ENCODE peak calls at places on chromosomes 13 and 19, in four cellular contexts. S is psoas muscle; V is stimulated activated CD4-positive, alpha-beta T cell treated with anti-CD3 and anti-CD28 coated beads, TNF-alpha, amount 100 ng/mL, for 4 hours; T is HS-5. X is an unnamed sample.

GRCh38 chr13:102848956-102849355 is 3.1 kb downstream of the ERCC5 start:
- DNase-seq in S (no peak), T (no peak), V (no peak), X (no peak)

GRCh38 chr13:32537580-32538233 is 888 bp downstream of the N4BP2L2 start:
- DNase-seq in S (peak; percentile 39), T (no peak), V (peak; percentile 6), X (no peak)

GRCh38 chr13:110323986-110324749 is 17.1 kb downstream of the COL4A2 start:
- DNase-seq in S (no peak), T (no peak), V (no peak), X (no peak)

GRCh38 chr13:106381083-106381482 is 154.4 kb downstream of the EFNB2 start:
- DNase-seq in T (no peak), S (no peak), V (no peak), X (no peak)

GRCh38 chr13:43574601-43575000 is 212.2 kb downstream of the ENOX1 start:
- DNase-seq in V (no peak), S (no peak), T (no peak), X (no peak)

GRCh38 chr19:54481326-54481930 is 8.3 kb upstream of the CDC42EP5 start:
- DNase-seq in S (no peak), V (no peak), T (no peak), X (no peak)

GRCh38 chr19:3556423-3556977 is 886 bp downstream of the MFSD12 start:
- DNase-seq in V (no peak), S (no peak), T (no peak), X (no peak)

GRCh38 chr19:1261512-1261862 is 7.6 kb upstream of the CIRBP start:
- DNase-seq in T (no peak), S (no peak), V (no peak), X (no peak)

GRCh38 chr19:14563989-14564650 is 7.7 kb downstream of the NDUFB7 start:
- DNase-seq in T (no peak), S (peak; percentile 82), V (no peak), X (no peak)

GRCh38 chr19:41541990-41542584 is 33.9 kb upstream of the CEACAM21 start:
- DNase-seq in S (peak; percentile 47), T (no peak), V (no peak), X (no peak)

GRCh38 chr13:46010148-46010547 is 42.4 kb downstream of the ZC3H13 start:
- DNase-seq in T (no peak), S (no peak), V (no peak), X (no peak)

GRCh38 chr19:33860691-33861090 is 64.0 kb downstream of the KCTD15 start:
- DNase-seq in S (no peak), T (no peak), V (no peak), X (no peak)

GRCh38 chr13:26964278-26965057 is 203.9 kb upstream of the GPR12 start:
- DNase-seq in V (no peak), T (no peak), S (no peak), X (peak; percentile 51)

GRCh38 chr13:91292630-91293221 is 54.8 kb upstream of the MIR17HG start:
- DNase-seq in S (no peak), T (no peak), V (no peak), X (no peak)

GRCh38 chr19:28155265-28155664 is 1057.7 kb downstream of the UQCRFS1 start:
- DNase-seq in V (no peak), S (no peak), T (no peak), X (no peak)

GRCh38 chr19:6064016-6064702 is 46.1 kb downstream of the RFX2 start:
- DNase-seq in V (no peak), S (no peak), T (no peak), X (no peak)

GRCh38 chr13:66353664-66354063 is 876.5 kb downstream of the PCDH9 start:
- DNase-seq in S (no peak), T (no peak), V (no peak), X (peak; percentile 34)

GRCh38 chr19:9597027-9597426 is 12.7 kb upstream of the ZNF121 start:
- DNase-seq in V (no peak), S (no peak), T (peak; percentile 93), X (no peak)

GRCh38 chr13:42794572-42795275 is 13.3 kb downstream of the FAM216B start:
- DNase-seq in S (no peak), T (no peak), V (no peak), X (no peak)

GRCh38 chr13:29934531-29935308 is 84.3 kb upstream of the UBL3 start:
- DNase-seq in T (no peak), V (no peak), S (no peak), X (no peak)

GRCh38 chr19:17090501-17091074 is 15.0 kb downstream of the MYO9B start:
- DNase-seq in S (no peak), V (no peak), T (no peak), X (no peak)

GRCh38 chr19:44626067-44626624 is 12.8 kb downstream of the IGSF23 start:
- DNase-seq in T (peak; percentile 99), S (no peak), V (no peak), X (no peak)

GRCh38 chr19:50003810-50004419 is 21.3 kb downstream of the VRK3 start:
- DNase-seq in T (peak; percentile 92), V (no peak), S (peak; percentile 53), X (no peak)

GRCh38 chr19:50658438-50659317 is 9.4 kb downstream of the C19orf81 start:
- DNase-seq in T (peak; percentile 61), V (peak; percentile 42), S (peak; percentile 49), X (peak; percentile 76)

GRCh38 chr19:45601524-45602522 is at the start of gene GPR4:
- DNase-seq in V (no peak), T (no peak), S (no peak), X (no peak)

GRCh38 chr13:84816567-84817133 is 934.4 kb upstream of the SLITRK1 start:
- DNase-seq in S (no peak), T (no peak), V (no peak), X (no peak)

GRCh38 chr13:60756306-60756705 is 359.3 kb downstream of the TDRD3 start:
- DNase-seq in T (no peak), S (no peak), V (no peak), X (no peak)

GRCh38 chr13:97224544-97225324 is 2.6 kb downstream of the MBNL2 start:
- DNase-seq in T (no peak), V (no peak), S (no peak), X (peak; percentile 69)

GRCh38 chr13:32178763-32179162 is 136.4 kb downstream of the ZAR1L start:
- DNase-seq in V (no peak), S (no peak), T (no peak), X (no peak)

X was measured in SHP77 treated with DMSO at 0.1 percent for 48 hours.